ENCODE peak calls at places on chromosome 22, in eight cellular contexts. D, V, C, N, P, G, B and R are unnamed samples.

GRCh38 chr22:47043835-47044721 is 281.6 kb downstream of the TBC1D22A start:
- DNase-seq in V (peak; percentile 89), N (no peak), G (no peak), P (peak; percentile 7), D (peak; percentile 95), B (peak; percentile 29), C (peak; percentile 56), R (peak; percentile 74)

GRCh38 chr22:39528080-39528661 is 4.4 kb downstream of the RPS19BP1 start:
- DNase-seq in P (no peak), C (no peak), G (no peak), D (peak; percentile 87), N (no peak), V (no peak), B (peak; percentile 54), R (no peak)

GRCh38 chr22:44842417-44842816 is 90.0 kb downstream of the ARHGAP8 start:
- DNase-seq in P (no peak), V (peak; percentile 50), N (no peak), D (no peak), B (no peak), G (no peak), C (no peak), R (no peak)

GRCh38 chr22:37153901-37154300 is 4.2 kb upstream of the IL2RB start:
- DNase-seq in P (no peak), C (no peak), D (no peak), N (no peak), G (no peak), V (no peak), B (no peak), R (no peak)

GRCh38 chr22:50609599-50609998 is 9.0 kb downstream of the MAPK8IP2 start:
- DNase-seq in G (no peak), D (no peak), P (no peak), C (no peak), B (peak; percentile 24), N (no peak), V (no peak), R (no peak)

GRCh38 chr22:30445438-30445936 is 19.9 kb downstream of the MTFP1 start:
- DNase-seq in C (peak; percentile 25), G (no peak), D (no peak), N (no peak), V (no peak), P (no peak), B (no peak), R (no peak)

GRCh38 chr22:39290724-39291161 is 28.7 kb downstream of the RPL3 start:
- DNase-seq in P (peak; percentile 81), C (peak; percentile 73), D (peak; percentile 33), G (no peak), B (peak; percentile 89), N (no peak), V (peak; percentile 80), R (no peak)

GRCh38 chr22:17303840-17304779 is 65.2 kb upstream of the CECR2 start:
- DNase-seq in N (no peak), P (no peak), V (no peak), B (no peak), G (peak; percentile 43), D (no peak), C (peak; percentile 28), R (no peak)

GRCh38 chr22:29171721-29172120 is 34.0 kb upstream of the EMID1 start:
- DNase-seq in B (no peak), D (no peak), V (no peak), G (no peak), N (peak; percentile 19), P (no peak), C (no peak), R (no peak)

GRCh38 chr22:47624277-47625012 is 862.0 kb downstream of the TBC1D22A start:
- DNase-seq in V (no peak), P (no peak), N (no peak), D (no peak), C (no peak), G (no peak), B (no peak), R (no peak)

GRCh38 chr22:45970709-45971388 is 6.1 kb downstream of the WNT7B start:
- DNase-seq in C (peak; percentile 75), P (no peak), V (peak; percentile 87), D (peak; percentile 72), N (no peak), G (no peak), B (no peak), R (no peak)

GRCh38 chr22:28810839-28811491 is 10.6 kb upstream of the XBP1 start:
- DNase-seq in D (no peak), C (no peak), V (no peak), B (no peak), N (no peak), G (no peak), P (no peak), R (no peak)

GRCh38 chr22:29030016-29030617 is 31.5 kb downstream of the C22orf31 start:
- DNase-seq in C (no peak), N (no peak), G (no peak), P (no peak), B (no peak), V (no peak), D (peak; percentile 93), R (no peak)

GRCh38 chr22:38981005-38981658 is 1.0 kb upstream of the APOBEC3B start:
- DNase-seq in N (no peak), V (peak; percentile 90), C (peak; percentile 75), B (no peak), G (no peak), P (no peak), D (peak; percentile 17), R (no peak)

GRCh38 chr22:50731811-50732624 is 6.0 kb upstream of the ACR start:
- DNase-seq in V (peak; percentile 87), G (peak; percentile 54), B (peak; percentile 64), N (peak; percentile 75), C (peak; percentile 48), D (peak; percentile 71), P (peak; percentile 45), R (peak; percentile 77)

GRCh38 chr22:37521236-37521739 is 2.1 kb upstream of the CARD10 start:
- DNase-seq in G (no peak), C (no peak), P (no peak), N (no peak), V (peak; percentile 14), B (no peak), D (peak; percentile 31), R (no peak)

GRCh38 chr22:22166941-22167713 is 77.5 kb upstream of the VPREB1 start:
- DNase-seq in D (no peak), C (no peak), V (no peak), N (no peak), G (no peak), P (no peak), B (no peak), R (no peak)

GRCh38 chr22:40919446-40919845 is 31.7 kb upstream of the RBX1 start:
- DNase-seq in C (no peak), P (no peak), V (no peak), B (no peak), D (no peak), G (no peak), N (no peak), R (no peak)

GRCh38 chr22:20531404-20532181 is 24.2 kb downstream of the MED15 start:
- DNase-seq in N (peak; percentile 76), P (peak; percentile 52), C (peak; percentile 96), G (no peak), B (peak; percentile 71), V (peak; percentile 83), D (peak; percentile 77), R (peak; percentile 87)

GRCh38 chr22:27983361-27983791 is 64.3 kb upstream of the PITPNB start:
- DNase-seq in G (no peak), V (no peak), P (no peak), D (no peak), N (no peak), B (no peak), C (no peak), R (no peak)

GRCh38 chr22:23514317-23515038 is 65.6 kb downstream of the IGLL1 start:
- DNase-seq in B (no peak), G (no peak), D (peak; percentile 22), N (no peak), C (no peak), V (peak; percentile 78), P (no peak), R (no peak)

GRCh38 chr22:40342521-40342920 is 3.8 kb upstream of the ADSL start:
- DNase-seq in G (no peak), D (no peak), V (no peak), C (no peak), P (no peak), B (no peak), N (no peak), R (no peak)

GRCh38 chr22:39448205-39449054 is 8.4 kb upstream of the MGAT3 start:
- DNase-seq in N (no peak), B (peak; percentile 33), P (no peak), G (no peak), D (no peak), C (no peak), V (no peak), R (no peak)

GRCh38 chr22:50581950-50582561 is 593 bp downstream of the CHKB start:
- DNase-seq in V (peak; percentile 98), B (no peak), G (no peak), C (no peak), P (no peak), N (no peak), D (no peak), R (no peak)

GRCh38 chr22:46001426-46002106 is 24.6 kb upstream of the WNT7B start:
- DNase-seq in G (no peak), N (peak; percentile 40), P (no peak), D (peak; percentile 100), C (peak; percentile 42), B (peak; percentile 80), V (peak; percentile 64), R (peak; percentile 37)

GRCh38 chr22:39292561-39293074 is 26.8 kb downstream of the RPL3 start:
- DNase-seq in N (peak; percentile 67), V (peak; percentile 85), C (peak; percentile 98), G (no peak), D (peak; percentile 91), B (peak; percentile 97), P (peak; percentile 90), R (peak; percentile 93)

GRCh38 chr22:45254789-45255261 is 14.1 kb upstream of the KIAA0930 start:
- DNase-seq in D (no peak), N (no peak), B (peak; percentile 35), C (peak; percentile 49), V (no peak), P (no peak), G (no peak), R (no peak)

GRCh38 chr22:17738386-17739128 is 35.7 kb downstream of the BID start:
- DNase-seq in G (no peak), C (no peak), P (no peak), N (peak; percentile 36), V (no peak), B (no peak), D (no peak), R (no peak)

GRCh38 chr22:48394787-48395620 is 1432.7 kb downstream of the BRD1 start:
- DNase-seq in N (no peak), B (no peak), P (no peak), D (no peak), V (peak; percentile 62), G (no peak), C (no peak), R (no peak)

GRCh38 chr22:37559901-37560681 is at the start of gene CDC42EP1:
- DNase-seq in P (peak; percentile 72), B (peak; percentile 86), V (peak; percentile 94), N (peak; percentile 72), G (no peak), D (peak; percentile 36), C (peak; percentile 57), R (peak; percentile 80)

GRCh38 chr22:37910863-37911262 is 4.8 kb downstream of the MICALL1 start:
- DNase-seq in D (peak; percentile 19), C (no peak), G (no peak), V (no peak), B (peak; percentile 41), N (peak; percentile 54), P (no peak), R (no peak)

GRCh38 chr22:37242395-37242918 is 1.6 kb downstream of the RAC2 start:
- DNase-seq in V (peak; percentile 57), B (peak; percentile 81), C (peak; percentile 81), D (no peak), P (peak; percentile 43), G (peak; percentile 70), N (no peak), R (peak; percentile 53)

GRCh38 chr22:22215659-22216449 is 28.7 kb upstream of the VPREB1 start:
- DNase-seq in V (no peak), G (no peak), D (no peak), C (no peak), P (no peak), N (no peak), B (no peak), R (no peak)

GRCh38 chr22:17314472-17314871 is 54.8 kb upstream of the CECR2 start:
- DNase-seq in D (peak; percentile 55), G (no peak), N (no peak), V (no peak), P (no peak), C (no peak), B (no peak), R (no peak)